ENCODE peak calls at places on chromosomes 6 and 20, in eight cellular contexts. One of them, this sample, is unnamed.

GRCh38 chr6:50952092-50952932 is 133.6 kb downstream of the TFAP2B start:
- DNase-seq in T-helper 1 cell: no peak
- DNase-seq in germinal center: no peak
- DNase-seq in stimulated activated CD4-positive, alpha-beta T cell treated with anti-CD3 and anti-CD28 coated beads, Interleukin-4, amount 100 ng/mL, for 4 hours: no peak
- DNase-seq in amniotic stem cell: no peak
- DNase-seq in heart right ventricle: no peak
- DNase-seq in A549: no peak
- DNase-seq in fibroblast of pulmonary artery: no peak
- DNase-seq in this sample: no peak

GRCh38 chr6:40946738-40947301 is 92.2 kb downstream of the UNC5CL start:
- DNase-seq in heart right ventricle: no peak
- DNase-seq in A549: no peak
- DNase-seq in germinal center: no peak
- DNase-seq in amniotic stem cell: no peak
- DNase-seq in stimulated activated CD4-positive, alpha-beta T cell treated with anti-CD3 and anti-CD28 coated beads, Interleukin-4, amount 100 ng/mL, for 4 hours: no peak
- DNase-seq in fibroblast of pulmonary artery: no peak
- DNase-seq in T-helper 1 cell: no peak
- DNase-seq in this sample: no peak

GRCh38 chr6:16827627-16828026 is 66.4 kb upstream of the ATXN1 start:
- DNase-seq in T-helper 1 cell: no peak
- DNase-seq in A549: no peak
- DNase-seq in stimulated activated CD4-positive, alpha-beta T cell treated with anti-CD3 and anti-CD28 coated beads, Interleukin-4, amount 100 ng/mL, for 4 hours: no peak
- DNase-seq in fibroblast of pulmonary artery: no peak
- DNase-seq in heart right ventricle: no peak
- DNase-seq in germinal center: no peak
- DNase-seq in amniotic stem cell: no peak
- DNase-seq in this sample: no peak

GRCh38 chr6:47168176-47168575 is 126.0 kb upstream of the ADGRF1 start:
- DNase-seq in A549: peak; percentile 66
- DNase-seq in heart right ventricle: no peak
- DNase-seq in amniotic stem cell: peak; percentile 98
- DNase-seq in germinal center: no peak
- DNase-seq in T-helper 1 cell: no peak
- DNase-seq in stimulated activated CD4-positive, alpha-beta T cell treated with anti-CD3 and anti-CD28 coated beads, Interleukin-4, amount 100 ng/mL, for 4 hours: no peak
- DNase-seq in fibroblast of pulmonary artery: peak; percentile 96
- DNase-seq in this sample: peak; percentile 93

GRCh38 chr6:49898904-49899566 is 32.7 kb upstream of the CRISP1 start:
- DNase-seq in germinal center: no peak
- DNase-seq in amniotic stem cell: no peak
- DNase-seq in heart right ventricle: no peak
- DNase-seq in fibroblast of pulmonary artery: no peak
- DNase-seq in A549: no peak
- DNase-seq in T-helper 1 cell: no peak
- DNase-seq in stimulated activated CD4-positive, alpha-beta T cell treated with anti-CD3 and anti-CD28 coated beads, Interleukin-4, amount 100 ng/mL, for 4 hours: no peak
- DNase-seq in this sample: no peak

GRCh38 chr6:119370063-119370462 is 20.5 kb upstream of the MAN1A1 start:
- DNase-seq in amniotic stem cell: no peak
- DNase-seq in T-helper 1 cell: no peak
- DNase-seq in A549: no peak
- DNase-seq in germinal center: no peak
- DNase-seq in stimulated activated CD4-positive, alpha-beta T cell treated with anti-CD3 and anti-CD28 coated beads, Interleukin-4, amount 100 ng/mL, for 4 hours: no peak
- DNase-seq in fibroblast of pulmonary artery: no peak
- DNase-seq in heart right ventricle: no peak
- DNase-seq in this sample: no peak

GRCh38 chr6:144411506-144412165 is 126.5 kb downstream of the UTRN start:
- DNase-seq in stimulated activated CD4-positive, alpha-beta T cell treated with anti-CD3 and anti-CD28 coated beads, Interleukin-4, amount 100 ng/mL, for 4 hours: no peak
- DNase-seq in A549: no peak
- DNase-seq in fibroblast of pulmonary artery: no peak
- DNase-seq in germinal center: no peak
- DNase-seq in T-helper 1 cell: no peak
- DNase-seq in amniotic stem cell: no peak
- DNase-seq in heart right ventricle: no peak
- DNase-seq in this sample: no peak

GRCh38 chr6:73586416-73586974 is 65.7 kb upstream of the EEF1A1 start:
- DNase-seq in stimulated activated CD4-positive, alpha-beta T cell treated with anti-CD3 and anti-CD28 coated beads, Interleukin-4, amount 100 ng/mL, for 4 hours: no peak
- DNase-seq in fibroblast of pulmonary artery: peak; percentile 56
- DNase-seq in germinal center: no peak
- DNase-seq in amniotic stem cell: no peak
- DNase-seq in T-helper 1 cell: no peak
- DNase-seq in heart right ventricle: no peak
- DNase-seq in A549: no peak
- DNase-seq in this sample: no peak

GRCh38 chr6:144316866-144317204 is 31.7 kb downstream of the UTRN start:
- DNase-seq in T-helper 1 cell: no peak
- DNase-seq in amniotic stem cell: no peak
- DNase-seq in stimulated activated CD4-positive, alpha-beta T cell treated with anti-CD3 and anti-CD28 coated beads, Interleukin-4, amount 100 ng/mL, for 4 hours: no peak
- DNase-seq in fibroblast of pulmonary artery: no peak
- DNase-seq in germinal center: no peak
- DNase-seq in heart right ventricle: no peak
- DNase-seq in A549: no peak
- DNase-seq in this sample: no peak

GRCh38 chr20:14553774-14554524 is 216.5 kb upstream of the FLRT3 start:
- DNase-seq in stimulated activated CD4-positive, alpha-beta T cell treated with anti-CD3 and anti-CD28 coated beads, Interleukin-4, amount 100 ng/mL, for 4 hours: no peak
- DNase-seq in T-helper 1 cell: no peak
- DNase-seq in germinal center: no peak
- DNase-seq in A549: no peak
- DNase-seq in fibroblast of pulmonary artery: peak; percentile 44
- DNase-seq in amniotic stem cell: no peak
- DNase-seq in heart right ventricle: no peak
- DNase-seq in this sample: no peak

GRCh38 chr6:5446362-5447075 is 185.2 kb downstream of the FARS2 start:
- DNase-seq in amniotic stem cell: no peak
- DNase-seq in T-helper 1 cell: no peak
- DNase-seq in fibroblast of pulmonary artery: no peak
- DNase-seq in germinal center: no peak
- DNase-seq in stimulated activated CD4-positive, alpha-beta T cell treated with anti-CD3 and anti-CD28 coated beads, Interleukin-4, amount 100 ng/mL, for 4 hours: no peak
- DNase-seq in A549: no peak
- DNase-seq in heart right ventricle: no peak
- DNase-seq in this sample: no peak

GRCh38 chr6:2763876-2764540 is 1.2 kb upstream of the WRNIP1 start:
- DNase-seq in germinal center: no peak
- DNase-seq in amniotic stem cell: no peak
- DNase-seq in fibroblast of pulmonary artery: no peak
- DNase-seq in A549: no peak
- DNase-seq in T-helper 1 cell: no peak
- DNase-seq in stimulated activated CD4-positive, alpha-beta T cell treated with anti-CD3 and anti-CD28 coated beads, Interleukin-4, amount 100 ng/mL, for 4 hours: no peak
- DNase-seq in heart right ventricle: no peak
- DNase-seq in this sample: no peak

GRCh38 chr20:3238616-3239025 is 369 bp downstream of the SLC4A11 start:
- DNase-seq in fibroblast of pulmonary artery: no peak
- DNase-seq in A549: peak; percentile 59
- DNase-seq in amniotic stem cell: no peak
- DNase-seq in heart right ventricle: no peak
- DNase-seq in stimulated activated CD4-positive, alpha-beta T cell treated with anti-CD3 and anti-CD28 coated beads, Interleukin-4, amount 100 ng/mL, for 4 hours: peak; percentile 30
- DNase-seq in T-helper 1 cell: no peak
- DNase-seq in germinal center: peak; percentile 63
- DNase-seq in this sample: peak; percentile 70

GRCh38 chr6:20693466-20694063 is 159.3 kb downstream of the CDKAL1 start:
- DNase-seq in stimulated activated CD4-positive, alpha-beta T cell treated with anti-CD3 and anti-CD28 coated beads, Interleukin-4, amount 100 ng/mL, for 4 hours: no peak
- DNase-seq in heart right ventricle: no peak
- DNase-seq in A549: no peak
- DNase-seq in amniotic stem cell: no peak
- DNase-seq in T-helper 1 cell: no peak
- DNase-seq in germinal center: no peak
- DNase-seq in fibroblast of pulmonary artery: no peak
- DNase-seq in this sample: no peak

GRCh38 chr6:1856381-1856780 is 246.7 kb downstream of the FOXC1 start:
- DNase-seq in fibroblast of pulmonary artery: peak; percentile 67
- DNase-seq in A549: no peak
- DNase-seq in germinal center: peak; percentile 18
- DNase-seq in T-helper 1 cell: no peak
- DNase-seq in heart right ventricle: peak; percentile 20
- DNase-seq in amniotic stem cell: no peak
- DNase-seq in stimulated activated CD4-positive, alpha-beta T cell treated with anti-CD3 and anti-CD28 coated beads, Interleukin-4, amount 100 ng/mL, for 4 hours: no peak
- DNase-seq in this sample: no peak

GRCh38 chr6:134080171-134080795 is 27.9 kb upstream of the SLC2A12 start:
- DNase-seq in fibroblast of pulmonary artery: no peak
- DNase-seq in stimulated activated CD4-positive, alpha-beta T cell treated with anti-CD3 and anti-CD28 coated beads, Interleukin-4, amount 100 ng/mL, for 4 hours: no peak
- DNase-seq in germinal center: peak; percentile 27
- DNase-seq in T-helper 1 cell: no peak
- DNase-seq in heart right ventricle: no peak
- DNase-seq in A549: no peak
- DNase-seq in amniotic stem cell: no peak
- DNase-seq in this sample: no peak

GRCh38 chr6:92364948-92365386 is 1054.4 kb downstream of the EPHA7 start:
- DNase-seq in A549: no peak
- DNase-seq in germinal center: no peak
- DNase-seq in stimulated activated CD4-positive, alpha-beta T cell treated with anti-CD3 and anti-CD28 coated beads, Interleukin-4, amount 100 ng/mL, for 4 hours: no peak
- DNase-seq in fibroblast of pulmonary artery: no peak
- DNase-seq in heart right ventricle: no peak
- DNase-seq in T-helper 1 cell: no peak
- DNase-seq in amniotic stem cell: no peak
- DNase-seq in this sample: no peak

GRCh38 chr6:158660331-158660730 is 10.5 kb downstream of the SYTL3 start:
- DNase-seq in amniotic stem cell: no peak
- DNase-seq in germinal center: peak; percentile 65
- DNase-seq in T-helper 1 cell: no peak
- DNase-seq in fibroblast of pulmonary artery: no peak
- DNase-seq in A549: peak; percentile 54
- DNase-seq in heart right ventricle: no peak
- DNase-seq in stimulated activated CD4-positive, alpha-beta T cell treated with anti-CD3 and anti-CD28 coated beads, Interleukin-4, amount 100 ng/mL, for 4 hours: no peak
- DNase-seq in this sample: no peak

GRCh38 chr6:32984639-32985389 is 16.4 kb downstream of the BRD2 start:
- DNase-seq in stimulated activated CD4-positive, alpha-beta T cell treated with anti-CD3 and anti-CD28 coated beads, Interleukin-4, amount 100 ng/mL, for 4 hours: peak; percentile 89
- DNase-seq in T-helper 1 cell: peak; percentile 73
- DNase-seq in germinal center: peak; percentile 82
- DNase-seq in heart right ventricle: peak; percentile 90
- DNase-seq in amniotic stem cell: peak; percentile 56
- DNase-seq in A549: peak; percentile 52
- DNase-seq in fibroblast of pulmonary artery: peak; percentile 89
- DNase-seq in this sample: peak; percentile 88

This sample was measured in RWPE2.